ENCODE peak calls at places on chromosomes 12 and 14, in ten cellular contexts. One of them, this sample, is unnamed.

GRCh38 chr14:24081739-24082204 is 10.4 kb downstream of the CPNE6 start:
- DNase-seq in T-cell: no peak
- DNase-seq in posterior vena cava: no peak
- DNase-seq in AG08396: no peak
- DNase-seq in stimulated activated CD8-positive, alpha-beta memory T cell treated with anti-CD3 and anti-CD28 coated beads, Interleukin-7, amount 100 ng/mL, for 1 hour: no peak
- DNase-seq in memory B cell: no peak
- DNase-seq in RPMI7951: no peak
- DNase-seq in sigmoid colon: no peak
- DNase-seq in mucosa of gallbladder: no peak
- DNase-seq in stimulated activated CD4-positive, alpha-beta T cell treated with anti-CD3 and anti-CD28 coated beads, Interleukin-1b, Interleukin-23, amount 100 ng/mL, for 4 hours: no peak
- DNase-seq in this sample: no peak

GRCh38 chr12:8057839-8058238 is 8.3 kb downstream of the C3AR1 start:
- DNase-seq in mucosa of gallbladder: no peak
- DNase-seq in stimulated activated CD4-positive, alpha-beta T cell treated with anti-CD3 and anti-CD28 coated beads, Interleukin-1b, Interleukin-23, amount 100 ng/mL, for 4 hours: no peak
- DNase-seq in sigmoid colon: no peak
- DNase-seq in stimulated activated CD8-positive, alpha-beta memory T cell treated with anti-CD3 and anti-CD28 coated beads, Interleukin-7, amount 100 ng/mL, for 1 hour: no peak
- DNase-seq in posterior vena cava: no peak
- DNase-seq in T-cell: no peak
- DNase-seq in RPMI7951: peak
- DNase-seq in AG08396: peak
- DNase-seq in memory B cell: no peak
- DNase-seq in this sample: no peak

GRCh38 chr12:89674326-89674942 is 34.2 kb downstream of the ATP2B1 start:
- DNase-seq in stimulated activated CD4-positive, alpha-beta T cell treated with anti-CD3 and anti-CD28 coated beads, Interleukin-1b, Interleukin-23, amount 100 ng/mL, for 4 hours: no peak
- DNase-seq in sigmoid colon: no peak
- DNase-seq in AG08396: no peak
- DNase-seq in stimulated activated CD8-positive, alpha-beta memory T cell treated with anti-CD3 and anti-CD28 coated beads, Interleukin-7, amount 100 ng/mL, for 1 hour: no peak
- DNase-seq in memory B cell: no peak
- DNase-seq in mucosa of gallbladder: no peak
- DNase-seq in RPMI7951: no peak
- DNase-seq in posterior vena cava: no peak
- DNase-seq in T-cell: no peak
- DNase-seq in this sample: no peak

GRCh38 chr14:30445394-30445793 is 113.6 kb upstream of the G2E3 start:
- DNase-seq in stimulated activated CD8-positive, alpha-beta memory T cell treated with anti-CD3 and anti-CD28 coated beads, Interleukin-7, amount 100 ng/mL, for 1 hour: no peak
- DNase-seq in mucosa of gallbladder: no peak
- DNase-seq in memory B cell: no peak
- DNase-seq in sigmoid colon: no peak
- DNase-seq in posterior vena cava: no peak
- DNase-seq in AG08396: no peak
- DNase-seq in stimulated activated CD4-positive, alpha-beta T cell treated with anti-CD3 and anti-CD28 coated beads, Interleukin-1b, Interleukin-23, amount 100 ng/mL, for 4 hours: no peak
- DNase-seq in RPMI7951: no peak
- DNase-seq in T-cell: no peak
- DNase-seq in this sample: peak

GRCh38 chr12:57190037-57190436 is 26.6 kb upstream of the NXPH4 start:
- DNase-seq in sigmoid colon: no peak
- DNase-seq in stimulated activated CD4-positive, alpha-beta T cell treated with anti-CD3 and anti-CD28 coated beads, Interleukin-1b, Interleukin-23, amount 100 ng/mL, for 4 hours: no peak
- DNase-seq in posterior vena cava: no peak
- DNase-seq in mucosa of gallbladder: no peak
- DNase-seq in RPMI7951: peak
- DNase-seq in stimulated activated CD8-positive, alpha-beta memory T cell treated with anti-CD3 and anti-CD28 coated beads, Interleukin-7, amount 100 ng/mL, for 1 hour: no peak
- DNase-seq in memory B cell: no peak
- DNase-seq in AG08396: no peak
- DNase-seq in T-cell: no peak
- DNase-seq in this sample: no peak

GRCh38 chr12:56143870-56144269 is 8.5 kb upstream of the MYL6B start:
- DNase-seq in mucosa of gallbladder: no peak
- DNase-seq in stimulated activated CD4-positive, alpha-beta T cell treated with anti-CD3 and anti-CD28 coated beads, Interleukin-1b, Interleukin-23, amount 100 ng/mL, for 4 hours: no peak
- DNase-seq in sigmoid colon: no peak
- DNase-seq in AG08396: no peak
- DNase-seq in T-cell: no peak
- DNase-seq in posterior vena cava: no peak
- DNase-seq in memory B cell: no peak
- DNase-seq in RPMI7951: no peak
- DNase-seq in stimulated activated CD8-positive, alpha-beta memory T cell treated with anti-CD3 and anti-CD28 coated beads, Interleukin-7, amount 100 ng/mL, for 1 hour: no peak
- DNase-seq in this sample: no peak

GRCh38 chr14:61388173-61388975 is 67.0 kb downstream of the PRKCH start:
- DNase-seq in stimulated activated CD8-positive, alpha-beta memory T cell treated with anti-CD3 and anti-CD28 coated beads, Interleukin-7, amount 100 ng/mL, for 1 hour: no peak
- DNase-seq in mucosa of gallbladder: no peak
- DNase-seq in AG08396: no peak
- DNase-seq in posterior vena cava: no peak
- DNase-seq in T-cell: no peak
- DNase-seq in RPMI7951: no peak
- DNase-seq in sigmoid colon: no peak
- DNase-seq in memory B cell: no peak
- DNase-seq in stimulated activated CD4-positive, alpha-beta T cell treated with anti-CD3 and anti-CD28 coated beads, Interleukin-1b, Interleukin-23, amount 100 ng/mL, for 4 hours: peak
- DNase-seq in this sample: peak

GRCh38 chr12:41250748-41251147 is 62.6 kb downstream of the PDZRN4 start:
- DNase-seq in posterior vena cava: no peak
- DNase-seq in AG08396: no peak
- DNase-seq in stimulated activated CD8-positive, alpha-beta memory T cell treated with anti-CD3 and anti-CD28 coated beads, Interleukin-7, amount 100 ng/mL, for 1 hour: no peak
- DNase-seq in stimulated activated CD4-positive, alpha-beta T cell treated with anti-CD3 and anti-CD28 coated beads, Interleukin-1b, Interleukin-23, amount 100 ng/mL, for 4 hours: no peak
- DNase-seq in RPMI7951: no peak
- DNase-seq in memory B cell: no peak
- DNase-seq in T-cell: no peak
- DNase-seq in sigmoid colon: no peak
- DNase-seq in mucosa of gallbladder: no peak
- DNase-seq in this sample: no peak

GRCh38 chr12:71958457-71958856 is 19.8 kb downstream of the TPH2 start:
- DNase-seq in AG08396: peak
- DNase-seq in memory B cell: no peak
- DNase-seq in posterior vena cava: no peak
- DNase-seq in T-cell: no peak
- DNase-seq in stimulated activated CD8-positive, alpha-beta memory T cell treated with anti-CD3 and anti-CD28 coated beads, Interleukin-7, amount 100 ng/mL, for 1 hour: no peak
- DNase-seq in mucosa of gallbladder: no peak
- DNase-seq in sigmoid colon: no peak
- DNase-seq in stimulated activated CD4-positive, alpha-beta T cell treated with anti-CD3 and anti-CD28 coated beads, Interleukin-1b, Interleukin-23, amount 100 ng/mL, for 4 hours: no peak
- DNase-seq in RPMI7951: no peak
- DNase-seq in this sample: no peak

GRCh38 chr12:12788131-12788530 is 2.7 kb downstream of the APOLD1 start:
- DNase-seq in AG08396: no peak
- DNase-seq in T-cell: no peak
- DNase-seq in RPMI7951: no peak
- DNase-seq in stimulated activated CD4-positive, alpha-beta T cell treated with anti-CD3 and anti-CD28 coated beads, Interleukin-1b, Interleukin-23, amount 100 ng/mL, for 4 hours: no peak
- DNase-seq in sigmoid colon: no peak
- DNase-seq in mucosa of gallbladder: no peak
- DNase-seq in memory B cell: no peak
- DNase-seq in posterior vena cava: no peak
- DNase-seq in stimulated activated CD8-positive, alpha-beta memory T cell treated with anti-CD3 and anti-CD28 coated beads, Interleukin-7, amount 100 ng/mL, for 1 hour: no peak
- DNase-seq in this sample: no peak